ENCODE peak calls at places on chromosome 22, in five cellular contexts. S is HepG2, P is H1, I is K562, C is HCT116. M is an unnamed sample.

GRCh38 chr22:43796567-43796966 is 15.5 kb downstream of the EFCAB6 start:
- DNase-seq in P (no peak), S (no peak), C (peak; percentile 6), I (no peak), M (peak; percentile 11)

GRCh38 chr22:33565580-33565995 is 354.7 kb downstream of the LARGE1 start:
- DNase-seq in P (no peak), C (no peak), S (no peak), I (no peak), M (no peak)

GRCh38 chr22:43376765-43377485 is 33.8 kb upstream of the SCUBE1 start:
- DNase-seq in P (no peak), I (no peak), C (no peak), S (no peak), M (no peak)

GRCh38 chr22:30778261-30778660 is 83.6 kb downstream of the OSBP2 start:
- DNase-seq in S (no peak), I (no peak), C (no peak), P (no peak), M (no peak)

GRCh38 chr22:27720860-27721259 is 80.7 kb downstream of the MN1 start:
- DNase-seq in C (no peak), P (no peak), I (no peak), S (no peak), M (peak; percentile 57)

GRCh38 chr22:26547426-26547825 is 35.2 kb upstream of the TFIP11 start:
- DNase-seq in I (no peak), C (no peak), P (no peak), S (no peak), M (no peak)

GRCh38 chr22:43616645-43617044 is 195.5 kb downstream of the EFCAB6 start:
- DNase-seq in P (no peak), C (no peak), S (peak; percentile 35), I (no peak), M (no peak)

GRCh38 chr22:26466196-26466595 is 17.4 kb downstream of the HPS4 start:
- DNase-seq in S (no peak), P (no peak), C (no peak), I (no peak), M (no peak)

GRCh38 chr22:29811377-29811776 is 26.7 kb downstream of the ASCC2 start:
- DNase-seq in C (no peak), I (no peak), P (no peak), S (peak; percentile 25), M (no peak)

GRCh38 chr22:17980638-17981051 is 43.7 kb downstream of the MICAL3 start:
- DNase-seq in C (no peak), S (no peak), P (no peak), I (peak; percentile 92), M (peak; percentile 63)

GRCh38 chr22:21657020-21657360 is 8.8 kb upstream of the PPIL2 start:
- DNase-seq in C (no peak), S (no peak), I (no peak), P (no peak), M (no peak)

GRCh38 chr22:35651085-35651484 is 2.8 kb downstream of the APOL6 start:
- DNase-seq in S (no peak), C (no peak), I (no peak), P (no peak), M (no peak)

GRCh38 chr22:26589367-26589844 is 526 bp downstream of the TPST2 start:
- DNase-seq in S (no peak), I (no peak), C (no peak), P (no peak), M (peak; percentile 60)

GRCh38 chr22:34841321-34841901 is 224.5 kb upstream of the ISX start:
- DNase-seq in I (no peak), C (no peak), P (peak; percentile 61), S (no peak), M (no peak)

GRCh38 chr22:42920101-42920820 is 63.2 kb upstream of the ARFGAP3 start:
- DNase-seq in C (no peak), S (no peak), P (no peak), I (no peak), M (no peak)

GRCh38 chr22:39309364-39309861 is 10.0 kb downstream of the RPL3 start:
- DNase-seq in P (no peak), I (peak; percentile 47), S (no peak), C (no peak), M (no peak)

GRCh38 chr22:27302501-27302900 is 499.1 kb downstream of the MN1 start:
- DNase-seq in C (no peak), S (no peak), P (no peak), I (no peak), M (no peak)

GRCh38 chr22:35616043-35616442 is 1.1 kb downstream of the MB start:
- DNase-seq in S (no peak), I (no peak), C (no peak), P (no peak), M (no peak)

GRCh38 chr22:27642104-27642800 is 159.3 kb downstream of the MN1 start:
- DNase-seq in S (peak; percentile 20), C (no peak), P (no peak), I (no peak), M (peak; percentile 49)

GRCh38 chr22:39381009-39381755 is 18.4 kb upstream of the TAB1 start:
- DNase-seq in S (no peak), I (no peak), C (no peak), P (no peak), M (no peak)

GRCh38 chr22:22953796-22954195 is 66.2 kb downstream of the IGLL5 start:
- DNase-seq in P (no peak), S (no peak), I (no peak), C (no peak), M (no peak)

GRCh38 chr22:50729391-50730012 is 8.5 kb upstream of the ACR start:
- DNase-seq in C (no peak), S (no peak), I (no peak), P (no peak), M (no peak)

GRCh38 chr22:49971232-49972162 is 10.9 kb downstream of the PIM3 start:
- DNase-seq in I (peak; percentile 78), C (no peak), P (no peak), S (no peak), M (peak; percentile 71)

GRCh38 chr22:36796629-36797175 is 20.1 kb downstream of the PVALB start:
- DNase-seq in P (no peak), C (no peak), I (no peak), S (no peak), M (no peak)
- TF ChIP-seq JUND in P (no peak), C (no peak), I (no peak), S (no peak), M (no peak)

GRCh38 chr22:36775589-36775965 is 342 bp downstream of the IFT27 start:
- DNase-seq in P (no peak), C (no peak), S (no peak), I (no peak), M (no peak)
- H3K9ac ChIP-seq in P (peak overlapping the region; percentile 56), C (peak overlapping the region; percentile 75), S (no peak overlapping the region), I (peak overlapping the region; percentile 35), M (peak overlapping the region; percentile 73)

DNA sequence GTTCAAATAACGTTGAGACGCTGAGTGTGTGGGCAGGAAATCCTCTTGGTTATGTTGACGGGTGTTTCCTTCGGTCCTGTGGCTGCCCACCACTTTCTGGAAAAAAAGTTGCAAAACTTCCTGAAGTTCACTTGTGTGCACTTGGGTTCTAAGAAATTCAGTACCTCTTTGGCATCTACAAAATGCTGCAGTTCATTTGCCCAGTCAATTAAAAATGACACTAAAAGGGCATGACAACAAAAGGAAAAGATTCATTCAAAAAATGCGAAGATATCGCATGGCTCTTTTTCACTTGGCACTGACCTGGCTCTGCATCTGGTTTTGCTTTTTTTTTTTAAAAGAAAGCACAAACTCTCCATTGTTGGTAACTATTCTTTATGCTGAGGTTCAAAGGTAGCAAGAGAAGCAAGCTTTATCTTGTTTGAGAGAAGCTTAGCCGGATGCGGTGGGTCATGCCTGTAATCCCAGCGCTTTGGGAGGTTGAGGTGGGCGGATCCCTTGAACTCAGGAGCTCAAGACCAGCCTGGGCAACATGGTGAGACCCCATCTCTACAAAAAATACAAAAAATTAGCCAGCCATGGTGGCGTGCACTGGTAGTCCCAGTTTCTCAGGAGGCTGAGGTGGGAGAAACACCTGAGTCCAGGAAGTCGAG is 10.6 kb upstream of the XBP1 start:
- DNase-seq in C (no peak), P (no peak), S (peak; percentile 96), I (no peak), M (no peak)
- TF ChIP-seq JUND in C (no peak), P (no peak), S (no peak), I (no peak), M (no peak)

GRCh38 chr22:25366876-25367466 is 147.5 kb downstream of the CRYBB2 start:
- DNase-seq in S (no peak), C (no peak), I (no peak), P (no peak), M (no peak)
- H3K9ac ChIP-seq in S (no peak overlapping the region), C (no peak overlapping the region), I (no peak overlapping the region), P (no peak overlapping the region), M (no peak overlapping the region)

GRCh38 chr22:46082633-46083032 is 67.7 kb upstream of the PPARA start:
- DNase-seq in P (no peak), S (no peak), I (no peak), C (no peak), M (no peak)

GRCh38 chr22:46081831-46082210 is 68.5 kb upstream of the PPARA start:
- DNase-seq in I (no peak), C (no peak), S (no peak), P (no peak), M (no peak)

GRCh38 chr22:46079861-46080821 is 70.2 kb upstream of the PPARA start:
- DNase-seq in C (no peak), S (no peak), I (no peak), P (no peak), M (peak; percentile 85)

GRCh38 chr22:46079093-46079860 is 71.0 kb upstream of the PPARA start:
- DNase-seq in P (no peak), I (no peak), C (no peak), S (no peak), M (no peak)

DNA sequence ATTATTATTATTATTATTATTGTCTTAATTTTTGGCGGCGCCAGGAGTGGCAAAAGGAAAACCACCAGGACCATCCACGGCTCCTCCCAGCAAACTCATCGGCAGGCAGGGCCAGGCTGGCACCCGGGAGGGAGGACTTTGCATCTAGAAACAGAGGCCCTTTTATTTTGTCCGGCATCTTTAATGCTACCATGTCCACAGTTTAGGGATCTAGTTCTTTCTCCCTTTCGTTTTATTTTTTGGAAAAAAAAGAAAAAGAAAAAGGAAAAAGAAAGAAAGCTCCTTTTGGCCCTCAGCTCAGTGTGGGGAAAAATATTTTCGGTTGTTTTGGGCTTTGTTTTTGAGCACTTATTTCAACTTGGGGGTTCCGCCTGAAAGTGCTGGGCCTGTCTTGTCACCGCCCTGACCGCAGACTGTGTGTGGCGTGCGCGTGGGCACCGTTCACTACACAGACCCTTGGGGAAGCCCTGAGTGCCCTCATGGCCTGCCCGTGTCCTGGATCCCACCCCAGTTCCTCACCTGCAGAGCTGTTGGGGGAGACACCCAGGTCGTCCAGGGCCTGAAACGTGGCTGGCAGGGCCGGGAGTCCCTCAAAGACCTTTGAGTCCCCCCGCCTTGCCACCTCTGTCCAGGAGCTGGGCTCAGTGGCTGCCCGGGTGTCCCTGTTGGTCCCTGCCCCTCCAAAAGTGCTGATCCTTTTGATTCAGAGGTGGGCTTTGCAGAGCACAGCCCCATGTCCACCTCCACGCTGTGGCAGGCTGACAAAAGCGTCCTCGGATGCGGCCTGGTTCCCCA is 69.1 kb upstream of the PPARA start:
- DNase-seq in S (no peak), C (no peak), P (no peak), I (no peak), M (no peak)
- TF ChIP-seq JUND in S (no peak), C (no peak), P (no peak), I (no peak), M (no peak)